ENCODE peak calls at places on chromosomes 16 and 17, in four cellular contexts. X is mammary epithelial cell; D is PC-9; P is CD8-positive, alpha-beta T cell. F is an unnamed sample.

GRCh38 chr17:11383157-11383556 is 142.1 kb downstream of the SHISA6 start:
- DNase-seq in P (no peak), D (no peak), X (no peak), F (no peak)

GRCh38 chr17:69047368-69048263 is 13.1 kb downstream of the ABCA9 start:
- DNase-seq in P (no peak), X (peak; percentile 52), D (peak; percentile 68), F (no peak)

GRCh38 chr17:57972151-57972550 is 15.9 kb downstream of the VEZF1 start:
- DNase-seq in D (no peak), X (no peak), P (no peak), F (no peak)

GRCh38 chr17:2400877-2401425 is at the start of gene MNT:
- DNase-seq in D (peak; percentile 96), P (peak; percentile 94), X (peak; percentile 95), F (no peak)

GRCh38 chr16:535446-536405 is 8.2 kb downstream of the CAPN15 start:
- DNase-seq in P (no peak), D (peak; percentile 99), X (peak; percentile 81), F (no peak)

GRCh38 chr16:78955206-78955605 is 645.3 kb downstream of the MAF start:
- DNase-seq in D (no peak), P (no peak), X (no peak), F (no peak)

GRCh38 chr17:80474933-80475915 is 1.2 kb downstream of the NPTX1 start:
- DNase-seq in P (no peak), X (no peak), D (peak; percentile 60), F (no peak)

GRCh38 chr16:3012828-3013420 is at the start of gene CLDN9:
- DNase-seq in P (no peak), X (no peak), D (peak; percentile 88), F (no peak)

GRCh38 chr17:43401293-43401692 is 2.5 kb downstream of the ARL4D start:
- DNase-seq in P (no peak), X (peak; percentile 93), D (peak; percentile 39), F (no peak)

GRCh38 chr17:40331743-40332641 is 23.0 kb downstream of the RARA start:
- DNase-seq in X (no peak), D (peak; percentile 76), P (peak; percentile 20), F (peak; percentile 69)

GRCh38 chr17:74210191-74211140 is 2.9 kb upstream of the TTYH2 start:
- DNase-seq in P (peak; percentile 81), X (peak; percentile 53), D (peak; percentile 74), F (no peak)

GRCh38 chr17:14926526-14927122 is 338.5 kb downstream of the PMP22 start:
- DNase-seq in X (peak; percentile 40), D (peak; percentile 25), P (peak; percentile 36), F (peak; percentile 32)

GRCh38 chr17:17579691-17580090 is 11.8 kb downstream of the PEMT start:
- DNase-seq in D (peak; percentile 43), P (no peak), X (no peak), F (no peak)

GRCh38 chr16:70441406-70441990 is 2.6 kb upstream of the ST3GAL2 start:
- DNase-seq in P (no peak), D (no peak), X (no peak), F (no peak)

GRCh38 chr16:630024-630814 is 566 bp upstream of the WFIKKN1 start:
- DNase-seq in X (no peak), P (no peak), D (no peak), F (no peak)

GRCh38 chr16:24539850-24540484 is 601 bp downstream of the RBBP6 start:
- DNase-seq in P (no peak), D (peak; percentile 47), X (peak; percentile 3), F (no peak)

GRCh38 chr17:15384142-15384803 is 42.9 kb upstream of the TEKT3 start:
- DNase-seq in P (no peak), D (no peak), X (no peak), F (no peak)

GRCh38 chr17:63928966-63929695 is 3.0 kb downstream of the CD79B start:
- DNase-seq in D (no peak), X (no peak), P (no peak), F (no peak)

GRCh38 chr17:63927464-63928171 is 4.5 kb downstream of the CD79B start:
- DNase-seq in P (no peak), X (no peak), D (no peak), F (no peak)

GRCh38 chr17:63929860-63930766 is 2.0 kb downstream of the CD79B start:
- DNase-seq in X (no peak), D (no peak), P (no peak), F (no peak)

GRCh38 chr17:63926164-63926563 is 6.0 kb downstream of the CD79B start:
- DNase-seq in D (no peak), X (no peak), P (no peak), F (no peak)

DNA sequence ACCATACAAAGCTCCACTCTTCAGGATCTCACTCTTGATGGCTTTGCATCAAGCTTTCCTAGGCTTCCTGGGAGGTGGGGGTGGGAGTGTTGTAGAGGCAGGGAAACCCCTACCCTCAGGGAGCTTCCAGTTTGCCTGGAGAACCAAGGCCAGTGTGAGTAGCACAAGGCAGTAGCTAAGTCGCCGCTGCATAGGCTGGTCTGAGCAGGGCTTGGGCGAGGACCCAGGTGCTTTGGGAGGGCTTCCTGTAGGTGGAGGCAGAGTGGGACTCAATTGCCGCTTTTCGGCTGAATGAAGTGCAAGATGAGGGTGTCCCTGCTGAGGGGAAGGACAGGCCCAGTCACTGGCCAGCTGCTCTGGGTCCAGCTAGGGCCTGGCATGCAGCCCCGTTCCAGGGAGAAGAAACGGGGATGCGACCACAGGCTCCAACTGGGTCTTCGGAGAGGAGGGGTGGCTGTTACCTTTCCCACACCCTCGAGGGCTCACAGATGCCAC is 3.9 kb downstream of the CD79B start:
- DNase-seq in D (no peak), P (no peak), X (no peak), F (no peak)
- H3K4me3 ChIP-seq in D (no peak overlapping the region), P (no peak overlapping the region), X (no peak overlapping the region), F (no peak overlapping the region)

GRCh38 chr16:52069866-52070265 is 477.1 kb downstream of the TOX3 start:
- DNase-seq in D (no peak), P (no peak), X (peak; percentile 12), F (peak; percentile 32)
- TF ChIP-seq CTCF in D (peak; percentile 25), P (no peak), X (no peak), F (peak; percentile 62)

GRCh38 chr16:74558873-74559272 is 48.0 kb downstream of the GLG1 start:
- DNase-seq in D (no peak), X (peak; percentile 37), P (no peak), F (no peak)

GRCh38 chr16:74560912-74561311 is 46.0 kb downstream of the GLG1 start:
- DNase-seq in X (no peak), P (no peak), D (no peak), F (no peak)

GRCh38 chr16:74563828-74564263 is 43.1 kb downstream of the GLG1 start:
- DNase-seq in P (no peak), D (peak; percentile 52), X (peak; percentile 50), F (no peak)

GRCh38 chr16:74562117-74562516 is 44.8 kb downstream of the GLG1 start:
- DNase-seq in X (no peak), P (no peak), D (no peak), F (no peak)

GRCh38 chr16:74561626-74562025 is 45.3 kb downstream of the GLG1 start:
- DNase-seq in X (no peak), P (no peak), D (no peak), F (no peak)
- H3K4me3 ChIP-seq in X (no peak overlapping the region), P (no peak overlapping the region), D (no peak overlapping the region), F (no peak overlapping the region)

DNA sequence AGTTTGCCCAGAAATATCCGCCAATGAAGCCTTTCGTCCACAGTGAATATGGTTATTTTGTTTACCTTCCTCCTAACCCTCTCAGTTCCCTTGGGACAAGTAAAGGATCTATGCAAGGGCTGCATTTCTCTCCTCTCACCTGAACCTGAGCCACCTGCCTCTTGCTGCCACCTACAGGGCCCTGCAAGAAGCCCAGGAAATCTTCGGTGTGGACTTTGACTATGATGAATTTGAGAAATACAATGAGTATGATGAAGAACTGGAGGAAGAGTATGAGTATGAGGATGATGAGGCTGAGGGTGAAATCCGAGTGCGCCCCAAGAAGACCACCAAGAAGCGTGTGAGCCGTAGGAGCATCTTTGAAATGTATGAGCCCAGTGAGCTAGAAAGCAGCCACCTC is 14.0 kb downstream of the SUPT6H start:
- DNase-seq in D (peak; percentile 17), X (peak; percentile 16), P (no peak), F (no peak)
- TF ChIP-seq CTCF in D (peak; percentile 72), X (peak; percentile 45), P (no peak), F (peak; percentile 70)